ENCODE peak calls at places on chromosomes 2 and 18, in ten cellular contexts. X is hepatocyte, I is OCI-LY7, E is H1, Q is IMR-90, B is GM23338, G is fibroblast of lung, J is K562, T is keratinocyte, Z is PC-3. S is an unnamed sample.
A peak's percentile ranks its signal among the peaks of the same experiment; 100 is the strongest.

GRCh38 chr2:106566050-106566449 is 78.9 kb downstream of the CD8B2 start:
- DNase-seq in X (peak; percentile 69), I (no peak), E (no peak), Q (peak; percentile 6), B (no peak), G (no peak), J (no peak), T (no peak), Z (peak; percentile 7), S (peak; percentile 14)

GRCh38 chr18:79490593-79491551 is 95.1 kb downstream of the NFATC1 start:
- DNase-seq in X (no peak), I (no peak), E (no peak), Q (no peak), B (no peak), G (no peak), J (no peak), T (no peak), Z (no peak), S (no peak)

GRCh38 chr18:42052137-42052708 is 97.2 kb downstream of the PIK3C3 start:
- DNase-seq in X (peak; percentile 34), I (peak; percentile 8), E (no peak), Q (peak; percentile 52), B (peak; percentile 5), G (peak; percentile 17), J (no peak), T (no peak), Z (peak; percentile 4), S (no peak)

GRCh38 chr2:117500721-117501120 is 313.8 kb upstream of the DDX18 start:
- DNase-seq in X (no peak), I (no peak), E (no peak), Q (no peak), B (no peak), G (no peak), J (no peak), T (no peak), Z (no peak), S (no peak)

GRCh38 chr2:113760400-113760799 is 4.0 kb upstream of the SLC35F5 start:
- DNase-seq in X (no peak), I (no peak), E (no peak), Q (peak; percentile 54), B (no peak), G (peak; percentile 65), J (no peak), T (no peak), Z (peak; percentile 82), S (no peak)

GRCh38 chr2:188776634-188777033 is 197.5 kb upstream of the COL3A1 start:
- DNase-seq in X (no peak), I (no peak), E (no peak), Q (peak; percentile 93), B (no peak), G (peak; percentile 89), J (no peak), T (no peak), Z (peak; percentile 85), S (peak; percentile 40)

GRCh38 chr2:232872826-232873225 is 2.8 kb downstream of the SNORC start:
- DNase-seq in X (no peak), I (no peak), E (no peak), Q (no peak), B (no peak), G (no peak), J (no peak), T (no peak), Z (no peak), S (no peak)

GRCh38 chr18:57443247-57443646 is 8.1 kb downstream of the ONECUT2 start:
- DNase-seq in X (no peak), I (no peak), E (no peak), Q (no peak), B (no peak), G (no peak), J (no peak), T (no peak), Z (no peak), S (no peak)

GRCh38 chr18:44630118-44630517 is 50.6 kb upstream of the SETBP1 start:
- DNase-seq in X (no peak), I (no peak), E (no peak), Q (no peak), B (no peak), G (no peak), J (no peak), T (no peak), Z (no peak), S (no peak)

GRCh38 chr2:157957596-157957995 is 81.5 kb upstream of the ACVR1 start:
- DNase-seq in X (no peak), I (no peak), E (no peak), Q (no peak), B (no peak), G (no peak), J (no peak), T (no peak), Z (no peak), S (no peak)
- H3K4me1 ChIP-seq in X (no peaks in the 10 kb centered on the region), I (no peaks in the 10 kb centered on the region), E (no peaks in the 10 kb centered on the region), Q (no peaks in the 10 kb centered on the region), B (no peaks in the 10 kb centered on the region), G (no peaks in the 10 kb centered on the region), J (peaks cover under 1% of the 10 kb centered on the region), T (no peaks in the 10 kb centered on the region), Z (no peaks in the 10 kb centered on the region), S (no peaks in the 10 kb centered on the region)

GRCh38 chr2:104788721-104789446 is 65.0 kb upstream of the POU3F3 start:
- DNase-seq in X (no peak), I (no peak), E (no peak), Q (no peak), B (no peak), G (no peak), J (no peak), T (no peak), Z (no peak), S (no peak)

GRCh38 chr2:104790901-104791495 is 62.9 kb upstream of the POU3F3 start:
- DNase-seq in X (no peak), I (no peak), E (no peak), Q (no peak), B (no peak), G (no peak), J (no peak), T (no peak), Z (no peak), S (no peak)

GRCh38 chr2:104793971-104794370 is 59.9 kb upstream of the POU3F3 start:
- DNase-seq in X (no peak), I (no peak), E (no peak), Q (no peak), B (no peak), G (peak; percentile 90), J (no peak), T (no peak), Z (no peak), S (no peak)

GRCh38 chr2:104787298-104788065 is 66.4 kb upstream of the POU3F3 start:
- DNase-seq in X (no peak), I (no peak), E (no peak), Q (no peak), B (no peak), G (no peak), J (no peak), T (no peak), Z (no peak), S (no peak)

GRCh38 chr2:104790100-104790811 is 63.7 kb upstream of the POU3F3 start:
- DNase-seq in X (peak; percentile 10), I (no peak), E (no peak), Q (no peak), B (peak; percentile 58), G (no peak), J (no peak), T (no peak), Z (no peak), S (no peak)
- H3K4me3 ChIP-seq in X (no peak overlapping the region), I (no peak overlapping the region), E (no peak overlapping the region), Q (no peak overlapping the region), B (no peak overlapping the region), G (no peak overlapping the region), J (no peak overlapping the region), T (no peak overlapping the region), Z (no peak overlapping the region), S (no peak overlapping the region)

DNA sequence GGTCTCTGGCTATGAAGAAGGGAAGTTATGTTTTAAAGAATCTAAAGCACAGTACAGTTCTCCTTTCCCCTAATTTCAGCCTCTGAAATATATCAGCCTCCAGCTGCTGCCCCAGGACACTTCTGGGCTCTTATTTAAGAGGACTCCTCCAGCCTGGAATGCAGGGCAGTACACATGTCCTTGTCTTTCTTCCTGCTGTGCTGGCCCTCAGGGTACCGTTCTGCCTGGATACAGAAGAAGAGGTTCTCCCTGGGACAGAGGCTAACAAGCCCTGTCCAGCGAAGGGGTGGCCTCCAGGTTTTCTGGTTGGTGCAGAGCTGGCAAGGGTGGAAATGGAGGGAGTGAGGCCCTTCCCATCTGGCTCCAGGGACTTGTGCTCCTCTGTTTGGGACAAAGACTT is 22.1 kb downstream of the MLPH start:
- DNase-seq in X (no peak), I (no peak), E (no peak), Q (no peak), B (no peak), G (no peak), J (no peak), T (no peak), Z (no peak), S (no peak)
- H2AFZ ChIP-seq in X (no peak overlapping the region), I (no peak overlapping the region), E (no peak overlapping the region), Q (peak overlapping the region; percentile 37), B (no peak overlapping the region), G (no peak overlapping the region), J (no peak overlapping the region), T (no peak overlapping the region), Z (no peak overlapping the region), S (no peak overlapping the region)

DNA sequence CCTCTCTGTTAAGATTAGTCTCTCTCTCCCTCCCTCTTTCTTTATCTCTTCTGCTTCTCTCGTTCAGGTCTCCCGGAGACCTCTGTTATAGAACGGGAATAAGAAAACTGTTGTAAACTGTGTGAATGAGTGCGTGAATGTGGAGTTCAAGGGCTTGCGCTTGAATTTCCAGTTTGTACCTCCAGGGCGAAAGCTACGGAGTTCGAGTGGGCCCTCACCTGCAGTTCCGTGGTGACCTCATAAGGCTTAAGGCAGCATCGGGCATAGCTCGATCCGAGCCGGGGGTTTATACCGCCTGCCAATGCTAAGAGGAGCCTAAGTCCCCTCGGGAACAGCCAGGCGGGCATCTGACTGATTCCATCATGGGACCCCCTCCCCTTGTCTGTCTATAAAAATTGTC is 26.5 kb downstream of the SKA1 start:
- DNase-seq in X (no peak), I (no peak), E (no peak), Q (no peak), B (no peak), G (no peak), J (no peak), T (no peak), Z (no peak), S (no peak)
- H3K4me1 ChIP-seq in X (peaks cover 41% of the 10 kb centered on the region), I (no peaks in the 10 kb centered on the region), E (peaks cover 25% of the 10 kb centered on the region), Q (no peaks in the 10 kb centered on the region), B (peaks cover 53% of the 10 kb centered on the region), G (no peaks in the 10 kb centered on the region), J (peaks cover 12% of the 10 kb centered on the region), T (peaks cover 13% of the 10 kb centered on the region), Z (no peaks in the 10 kb centered on the region), S (peaks cover 3% of the 10 kb centered on the region)